ENCODE peak calls at places on chromosomes 5 and 9, in nine cellular contexts. P is gastrocnemius medialis, G is AG09309, R is cardiac fibroblast, C is hepatocyte, E is tibial nerve, I is fibroblast of mammary gland, K is HL-60, L is psoas muscle. T is an unnamed sample.
A peak's percentile ranks its signal among the peaks of the same experiment; 100 is the strongest.

GRCh38 chr5:180287404-180287803 is 4.5 kb downstream of the MAPK9 start:
- DNase-seq in R (no peak), P (no peak), L (no peak), K (no peak), I (no peak), C (no peak), G (no peak), E (no peak), T (no peak)

GRCh38 chr9:85009251-85009650 is 339.7 kb downstream of the NTRK2 start:
- DNase-seq in I (no peak), E (no peak), L (no peak), R (no peak), K (peak; percentile 3), P (no peak), G (no peak), C (no peak), T (no peak)

GRCh38 chr9:130663258-130664171 is 879 bp upstream of the PRDM12 start:
- DNase-seq in E (no peak), P (no peak), I (no peak), K (no peak), L (no peak), G (no peak), R (no peak), C (no peak), T (no peak)

GRCh38 chr5:139636975-139637408 is 11.2 kb upstream of the CXXC5 start:
- DNase-seq in P (no peak), K (no peak), G (no peak), I (peak; percentile 64), C (peak; percentile 20), E (no peak), R (peak; percentile 60), L (no peak), T (no peak)

GRCh38 chr5:139657363-139658321 is 9.5 kb downstream of the CXXC5 start:
- DNase-seq in L (no peak), E (no peak), C (no peak), G (no peak), P (no peak), I (peak; percentile 64), K (peak; percentile 60), R (peak; percentile 28), T (no peak)

GRCh38 chr5:173663810-173664526 is 47.5 kb upstream of the BOD1 start:
- DNase-seq in C (no peak), R (peak; percentile 48), P (no peak), G (no peak), L (peak; percentile 62), K (peak; percentile 89), I (no peak), E (no peak), T (no peak)

GRCh38 chr5:158485604-158486081 is 614.1 kb downstream of the EBF1 start:
- DNase-seq in E (peak; percentile 55), G (no peak), R (peak; percentile 14), C (peak; percentile 60), I (peak; percentile 69), P (no peak), K (no peak), L (peak; percentile 51), T (no peak)

GRCh38 chr9:110257097-110257955 is 1.0 kb upstream of the TXN start:
- DNase-seq in E (peak; percentile 8), K (peak; percentile 44), P (peak; percentile 4), I (no peak), R (no peak), L (no peak), C (peak; percentile 32), G (no peak), T (no peak)

GRCh38 chr5:68456756-68457217 is 241.2 kb downstream of the PIK3R1 start:
- DNase-seq in K (no peak), E (no peak), P (no peak), I (peak; percentile 74), G (no peak), R (peak; percentile 68), L (no peak), C (peak; percentile 76), T (peak; percentile 82)

GRCh38 chr9:118446962-118447490 is 742.8 kb downstream of the TLR4 start:
- DNase-seq in L (no peak), K (no peak), E (no peak), R (no peak), I (no peak), P (no peak), G (no peak), C (no peak), T (no peak)

GRCh38 chr9:118438805-118439204 is 734.6 kb downstream of the TLR4 start:
- DNase-seq in P (no peak), K (no peak), G (no peak), C (peak; percentile 20), E (no peak), L (no peak), I (no peak), R (no peak), T (no peak)

GRCh38 chr9:118439446-118439845 is 735.2 kb downstream of the TLR4 start:
- DNase-seq in G (no peak), K (no peak), I (no peak), P (no peak), C (peak; percentile 26), R (no peak), L (no peak), E (no peak), T (no peak)

GRCh38 chr9:118449554-118449953 is 745.4 kb downstream of the TLR4 start:
- DNase-seq in P (no peak), C (no peak), I (no peak), L (no peak), E (no peak), R (no peak), K (no peak), G (no peak), T (no peak)

DNA sequence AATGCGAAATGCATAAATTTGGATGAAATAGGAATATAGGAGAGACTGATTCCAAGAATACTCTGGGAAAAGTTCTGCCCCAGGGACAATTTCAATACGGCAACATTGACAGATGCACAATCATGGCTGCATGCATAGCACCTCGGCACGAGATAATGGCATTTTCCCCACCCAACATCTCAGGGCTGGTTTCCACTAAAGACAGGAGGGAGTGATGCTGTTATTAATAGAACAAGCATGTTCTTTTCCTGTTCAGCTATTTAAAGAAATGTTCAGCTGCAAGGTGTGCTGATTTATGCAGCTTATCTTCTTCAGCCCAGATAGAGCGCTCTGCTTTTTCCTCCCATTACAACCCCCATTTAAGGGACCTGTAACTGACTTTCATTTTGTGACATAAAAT is 740.2 kb downstream of the TLR4 start:
- DNase-seq in I (no peak), P (no peak), E (no peak), C (no peak), G (no peak), L (no peak), K (no peak), R (no peak), T (no peak)
- H3K4me3 ChIP-seq in I (no peak overlapping the region), P (no peak overlapping the region), E (no peak overlapping the region), C (no peak overlapping the region), G (no peak overlapping the region), L (no peak overlapping the region), K (no peak overlapping the region), R (no peak overlapping the region), T (no peak overlapping the region)

GRCh38 chr5:35856186-35857003 is at the start of gene IL7R:
- DNase-seq in C (no peak), G (no peak), E (no peak), L (no peak), K (peak; percentile 57), R (peak; percentile 41), I (no peak), P (no peak), T (no peak)
- H3K4me3 ChIP-seq in C (no peak within 1 kb of the TSS), G (peak within 1 kb of the TSS; percentile 33), E (peak within 1 kb of the TSS; percentile 10), L (no peak within 1 kb of the TSS), K (no peak within 1 kb of the TSS), R (no peak within 1 kb of the TSS), I (no peak within 1 kb of the TSS), P (no peak within 1 kb of the TSS), T (no peak within 1 kb of the TSS)

GRCh38 chr9:134642385-134643181 is 980 bp downstream of the COL5A1 start:
- DNase-seq in K (no peak), I (peak; percentile 93), E (peak; percentile 80), R (peak; percentile 77), L (peak; percentile 77), C (peak; percentile 68), P (peak; percentile 29), G (peak; percentile 63), T (no peak)

GRCh38 chr9:134645607-134646365 is 4.2 kb downstream of the COL5A1 start:
- DNase-seq in I (no peak), L (peak; percentile 48), E (no peak), G (no peak), R (no peak), C (no peak), K (no peak), P (no peak), T (no peak)

GRCh38 chr9:134647359-134648115 is 5.9 kb downstream of the COL5A1 start:
- DNase-seq in R (no peak), E (no peak), I (no peak), L (peak; percentile 42), P (no peak), K (no peak), G (no peak), C (no peak), T (no peak)

GRCh38 chr9:134643306-134643705 is 1.7 kb downstream of the COL5A1 start:
- DNase-seq in P (no peak), E (no peak), C (no peak), L (no peak), R (peak; percentile 54), G (no peak), K (no peak), I (peak; percentile 65), T (no peak)

GRCh38 chr9:134644715-134645606 is 3.4 kb downstream of the COL5A1 start:
- DNase-seq in P (peak; percentile 47), G (peak; percentile 98), C (peak; percentile 87), K (no peak), L (peak; percentile 86), I (peak; percentile 99), E (peak; percentile 97), R (peak; percentile 99), T (peak; percentile 28)
- H3K4me3 ChIP-seq in P (peak overlapping the region; percentile 1), G (peak overlapping the region; percentile 52), C (no peak overlapping the region), K (no peak overlapping the region), L (peak overlapping the region; percentile 45), I (peak overlapping the region; percentile 54), E (peak overlapping the region; percentile 21), R (peak overlapping the region; percentile 42), T (peak overlapping the region; percentile 6)

DNA sequence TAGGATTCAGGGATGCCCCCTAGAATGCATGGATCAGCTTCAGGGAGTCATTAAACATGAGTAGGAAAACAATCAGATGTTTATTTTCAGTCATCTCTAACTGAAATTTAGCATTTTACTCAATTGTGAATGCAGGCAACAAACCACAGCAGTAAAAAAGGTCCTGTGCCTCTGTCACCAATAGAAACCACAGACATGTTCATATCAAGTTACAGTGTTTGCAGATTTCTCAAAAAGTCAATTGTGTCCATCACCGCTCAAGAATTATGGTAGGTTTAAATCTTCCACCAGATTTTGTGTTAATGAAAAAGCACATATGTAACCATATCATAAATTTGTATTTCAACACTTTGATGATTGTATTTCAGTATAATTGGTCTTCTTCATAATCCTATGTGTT is 68.4 kb upstream of the SLC1A1 start:
- DNase-seq in R (no peak), I (no peak), P (no peak), E (no peak), C (no peak), L (no peak), K (no peak), G (no peak), T (no peak)
- H3K4me3 ChIP-seq in R (no peak overlapping the region), I (no peak overlapping the region), P (no peak overlapping the region), E (no peak overlapping the region), C (no peak overlapping the region), L (no peak overlapping the region), K (no peak overlapping the region), G (no peak overlapping the region), T (no peak overlapping the region)

GRCh38 chr5:55331321-55331720 is 23.5 kb downstream of the MTREX start:
- DNase-seq in E (no peak), R (no peak), G (no peak), C (no peak), P (no peak), L (no peak), I (no peak), K (no peak), T (no peak)
- H3K4me3 ChIP-seq in E (no peak overlapping the region), R (no peak overlapping the region), G (no peak overlapping the region), C (no peak overlapping the region), P (no peak overlapping the region), L (no peak overlapping the region), I (no peak overlapping the region), K (no peak overlapping the region), T (no peak overlapping the region)